ENCODE peak calls at places on chromosomes 5 and 9, in six cellular contexts. One of them, this sample, is unnamed. For H3K4me1 and H3K9me3, the result is how much of the 10 kb centered on the place peaks cover.

GRCh38 chr5:56019306-56020272 is 24.8 kb upstream of the IL6ST start:
- DNase-seq in uterus: no peak
- DNase-seq in adipocyte: peak
- DNase-seq in thyroid gland: no peak
- DNase-seq in testis: no peak
- DNase-seq in OCI-LY7: no peak
- DNase-seq in this sample: no peak

GRCh38 chr9:111798786-111799185 is 4.0 kb upstream of the SHOC1 start:
- DNase-seq in adipocyte: peak
- DNase-seq in OCI-LY7: no peak
- DNase-seq in thyroid gland: no peak
- DNase-seq in testis: no peak
- DNase-seq in uterus: no peak
- DNase-seq in this sample: no peak

GRCh38 chr9:137956039-137956438 is 78.5 kb downstream of the CACNA1B start:
- DNase-seq in thyroid gland: no peak
- DNase-seq in adipocyte: no peak
- DNase-seq in OCI-LY7: no peak
- DNase-seq in testis: no peak
- DNase-seq in uterus: no peak
- DNase-seq in this sample: no peak

GRCh38 chr5:106522296-106522695 is 1148.4 kb downstream of the EFNA5 start:
- DNase-seq in OCI-LY7: no peak
- DNase-seq in adipocyte: peak
- DNase-seq in thyroid gland: no peak
- DNase-seq in uterus: no peak
- DNase-seq in testis: no peak
- DNase-seq in this sample: no peak

GRCh38 chr5:107529618-107530017 is 141.1 kb downstream of the EFNA5 start:
- DNase-seq in testis: no peak
- DNase-seq in adipocyte: no peak
- DNase-seq in thyroid gland: no peak
- DNase-seq in OCI-LY7: no peak
- DNase-seq in uterus: no peak
- DNase-seq in this sample: no peak

GRCh38 chr5:79005939-79006338 is 20.8 kb upstream of the ARSB start:
- DNase-seq in uterus: no peak
- DNase-seq in thyroid gland: no peak
- DNase-seq in testis: no peak
- DNase-seq in OCI-LY7: no peak
- DNase-seq in adipocyte: no peak
- DNase-seq in this sample: no peak

GRCh38 chr5:69519285-69519684 is 26.7 kb downstream of the OCLN start:
- DNase-seq in OCI-LY7: no peak
- DNase-seq in adipocyte: no peak
- DNase-seq in thyroid gland: no peak
- DNase-seq in uterus: no peak
- DNase-seq in testis: no peak
- DNase-seq in this sample: no peak

GRCh38 chr5:159732220-159732619 is 184.1 kb upstream of the ADRA1B start:
- DNase-seq in adipocyte: no peak
- DNase-seq in OCI-LY7: no peak
- DNase-seq in uterus: no peak
- DNase-seq in testis: no peak
- DNase-seq in thyroid gland: no peak
- DNase-seq in this sample: no peak

GRCh38 chr5:54844905-54845566 is 140.4 kb downstream of the ESM1 start:
- DNase-seq in testis: no peak
- DNase-seq in adipocyte: peak
- DNase-seq in uterus: no peak
- DNase-seq in OCI-LY7: peak
- DNase-seq in thyroid gland: no peak
- DNase-seq in this sample: peak

GRCh38 chr9:134371731-134372130 is 45.5 kb downstream of the RXRA start:
- DNase-seq in OCI-LY7: no peak
- DNase-seq in uterus: no peak
- DNase-seq in thyroid gland: peak
- DNase-seq in testis: peak
- DNase-seq in adipocyte: no peak
- DNase-seq in this sample: no peak

GRCh38 chr5:118553662-118554061 is 434.7 kb downstream of the DTWD2 start:
- DNase-seq in adipocyte: peak
- DNase-seq in uterus: no peak
- DNase-seq in OCI-LY7: no peak
- DNase-seq in thyroid gland: peak
- DNase-seq in testis: peak
- DNase-seq in this sample: no peak

GRCh38 chr5:125302577-125302976 is 556.1 kb upstream of the ZNF608 start:
- DNase-seq in uterus: no peak
- DNase-seq in OCI-LY7: no peak
- DNase-seq in testis: no peak
- DNase-seq in adipocyte: no peak
- DNase-seq in thyroid gland: no peak
- DNase-seq in this sample: no peak

GRCh38 chr5:57172466-57172961 is 1.3 kb upstream of the GPBP1 start:
- DNase-seq in testis: peak
- DNase-seq in thyroid gland: no peak
- DNase-seq in uterus: no peak
- DNase-seq in OCI-LY7: peak
- DNase-seq in adipocyte: peak
- DNase-seq in this sample: peak

GRCh38 chr5:119275146-119275872 is 80.5 kb upstream of the TNFAIP8 start:
- DNase-seq in testis: no peak
- DNase-seq in OCI-LY7: no peak
- DNase-seq in thyroid gland: no peak
- DNase-seq in uterus: no peak
- DNase-seq in adipocyte: peak
- DNase-seq in this sample: no peak

GRCh38 chr5:138775034-138775433 is 21.8 kb downstream of the CTNNA1 start:
- DNase-seq in thyroid gland: no peak
- DNase-seq in uterus: no peak
- DNase-seq in OCI-LY7: no peak
- DNase-seq in testis: no peak
- DNase-seq in adipocyte: no peak
- DNase-seq in this sample: no peak

GRCh38 chr5:55848783-55849182 is 2.4 kb upstream of the IL31RA start:
- DNase-seq in OCI-LY7: no peak
- DNase-seq in adipocyte: no peak
- DNase-seq in uterus: no peak
- DNase-seq in testis: no peak
- DNase-seq in thyroid gland: no peak
- DNase-seq in this sample: no peak

GRCh38 chr5:38445374-38446028 is 110.9 kb downstream of the LIFR start:
- DNase-seq in adipocyte: no peak
- DNase-seq in OCI-LY7: no peak
- DNase-seq in uterus: peak
- DNase-seq in testis: peak
- DNase-seq in thyroid gland: peak
- DNase-seq in this sample: no peak

GRCh38 chr5:50958852-50959457 is 292.5 kb downstream of the PARP8 start:
- DNase-seq in testis: peak
- DNase-seq in uterus: no peak
- DNase-seq in OCI-LY7: peak
- DNase-seq in adipocyte: peak
- DNase-seq in thyroid gland: peak
- DNase-seq in this sample: peak

GRCh38 chr5:135740475-135740874 is 94.0 kb upstream of the SLC25A48 start:
- DNase-seq in OCI-LY7: no peak
- DNase-seq in testis: peak
- DNase-seq in uterus: no peak
- DNase-seq in adipocyte: no peak
- DNase-seq in thyroid gland: no peak
- DNase-seq in this sample: peak

GRCh38 chr9:119349548-119349947 is 19.7 kb downstream of the BRINP1 start:
- DNase-seq in thyroid gland: no peak
- DNase-seq in testis: no peak
- DNase-seq in uterus: no peak
- DNase-seq in adipocyte: no peak
- DNase-seq in OCI-LY7: no peak
- DNase-seq in this sample: no peak

GRCh38 chr9:81069923-81070322 is 619.4 kb downstream of the TLE1 start:
- DNase-seq in adipocyte: no peak
- DNase-seq in testis: no peak
- DNase-seq in thyroid gland: no peak
- DNase-seq in uterus: no peak
- DNase-seq in OCI-LY7: no peak
- DNase-seq in this sample: no peak

GRCh38 chr5:4387295-4387694 is 752.8 kb upstream of the ADAMTS16 start:
- DNase-seq in OCI-LY7: no peak
- DNase-seq in adipocyte: no peak
- DNase-seq in thyroid gland: no peak
- DNase-seq in testis: no peak
- DNase-seq in uterus: no peak
- DNase-seq in this sample: no peak

DNA sequence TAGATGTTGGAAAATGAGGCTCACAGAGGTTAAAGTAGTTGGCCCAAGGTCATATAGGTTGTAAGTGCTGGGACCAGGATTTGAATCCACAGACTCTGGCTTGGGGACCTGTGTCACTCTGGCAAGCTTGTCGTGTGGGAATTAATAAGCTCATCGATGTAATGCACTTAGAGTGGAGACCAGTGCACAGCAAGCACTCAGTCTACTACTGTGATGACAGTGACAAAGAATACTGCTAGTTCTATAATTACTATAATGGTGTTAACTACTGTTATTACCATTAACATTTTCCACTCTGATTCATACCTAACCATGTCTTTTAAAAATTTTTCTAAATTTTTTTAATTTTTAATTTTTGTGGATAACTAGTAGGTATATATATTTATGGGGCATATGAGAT is 12.8 kb downstream of the PAM start:
- DNase-seq in OCI-LY7: no peak
- DNase-seq in thyroid gland: no peak
- DNase-seq in adipocyte: no peak
- DNase-seq in uterus: no peak
- DNase-seq in testis: no peak
- DNase-seq in this sample: no peak
- H3K4me1 ChIP-seq in OCI-LY7: under half
- H3K4me1 ChIP-seq in thyroid gland: under half
- H3K4me1 ChIP-seq in adipocyte: under half
- H3K4me1 ChIP-seq in uterus: under half
- H3K4me1 ChIP-seq in testis: under half
- H3K4me1 ChIP-seq in this sample: under half

DNA sequence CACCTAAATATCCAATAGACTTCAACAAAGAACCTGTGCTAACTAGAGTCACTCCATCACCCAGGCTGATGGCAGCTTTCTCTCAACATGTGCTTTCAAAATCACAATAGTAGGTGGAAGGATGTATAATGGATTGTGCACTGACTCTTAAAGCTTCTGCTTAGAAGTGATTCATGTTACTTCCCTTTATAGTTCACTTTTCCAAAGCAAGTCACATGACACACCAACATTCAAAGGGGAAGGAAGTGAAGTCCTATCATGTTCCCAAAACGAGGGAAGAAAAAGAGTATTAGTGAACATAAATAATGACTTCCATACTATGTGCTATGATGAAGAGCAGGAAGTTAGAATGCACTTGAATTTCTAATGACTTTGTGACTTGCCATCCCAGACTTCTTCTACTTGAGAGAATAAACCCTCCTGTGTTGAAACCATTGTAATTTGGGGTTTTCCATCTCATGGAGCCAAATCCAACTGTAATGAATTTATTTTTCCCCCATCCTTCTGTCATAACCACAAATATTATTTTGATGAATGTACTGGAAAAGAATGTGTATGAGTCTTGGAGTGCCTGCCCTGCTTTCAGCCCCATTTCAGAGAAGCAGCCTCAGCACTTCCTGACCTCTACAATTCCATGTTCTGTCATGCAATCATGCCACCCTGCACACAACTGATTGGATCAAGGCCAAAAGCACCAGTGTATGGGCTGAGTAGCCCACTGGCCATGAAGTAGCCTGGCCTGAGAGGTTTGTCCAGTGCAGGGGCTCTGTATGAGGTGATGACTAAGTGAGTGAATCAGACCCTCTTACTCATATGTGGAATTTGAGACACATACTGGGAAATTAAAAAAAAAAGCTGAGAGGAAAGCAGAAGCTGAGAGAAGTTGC is 525.8 kb upstream of the CLINT1 start:
- DNase-seq in uterus: no peak
- DNase-seq in adipocyte: peak
- DNase-seq in testis: no peak
- DNase-seq in OCI-LY7: no peak
- DNase-seq in thyroid gland: no peak
- DNase-seq in this sample: peak
- H3K9me3 ChIP-seq in uterus: under half
- H3K9me3 ChIP-seq in adipocyte: under half
- H3K9me3 ChIP-seq in testis: under half
- H3K9me3 ChIP-seq in OCI-LY7: under half
- H3K9me3 ChIP-seq in thyroid gland: under half
- H3K9me3 ChIP-seq in this sample: under half

DNA sequence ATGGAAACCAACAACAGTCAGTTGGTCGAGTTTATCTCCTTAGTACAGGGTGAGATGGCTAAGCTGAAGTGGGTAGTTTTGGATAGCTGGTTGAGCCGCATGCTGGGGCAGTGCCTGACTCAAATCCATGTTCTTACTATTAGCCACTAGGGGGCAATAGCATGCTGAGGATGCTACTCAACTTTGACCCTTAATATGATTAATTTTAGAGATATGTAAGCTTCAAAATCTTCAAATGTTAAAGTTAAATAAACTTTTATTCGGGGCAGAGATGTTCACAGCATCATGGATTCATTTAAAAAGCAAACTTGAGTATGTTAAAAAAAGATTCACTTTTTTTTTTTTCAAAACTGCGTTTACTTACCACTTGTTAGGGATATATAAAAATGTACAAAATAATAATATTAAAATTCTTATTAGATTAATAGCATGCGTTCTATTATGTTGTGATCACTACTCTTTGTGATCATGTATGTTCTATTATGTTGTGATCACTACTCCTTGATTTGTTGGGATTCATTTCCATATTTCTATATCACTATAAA is 57.0 kb downstream of the C9orf153 start:
- DNase-seq in adipocyte: peak
- DNase-seq in OCI-LY7: peak
- DNase-seq in uterus: no peak
- DNase-seq in testis: peak
- DNase-seq in thyroid gland: peak
- DNase-seq in this sample: no peak
- H3K4me1 ChIP-seq in adipocyte: under half
- H3K4me1 ChIP-seq in OCI-LY7: under half
- H3K4me1 ChIP-seq in uterus: under half
- H3K4me1 ChIP-seq in testis: under half
- H3K4me1 ChIP-seq in thyroid gland: under half
- H3K4me1 ChIP-seq in this sample: under half

GRCh38 chr5:81537905-81538535 is 144.1 kb upstream of the ACOT12 start:
- DNase-seq in thyroid gland: no peak
- DNase-seq in testis: no peak
- DNase-seq in adipocyte: no peak
- DNase-seq in OCI-LY7: peak
- DNase-seq in uterus: no peak
- DNase-seq in this sample: no peak

GRCh38 chr5:81544351-81545001 is 150.5 kb upstream of the ACOT12 start:
- DNase-seq in testis: no peak
- DNase-seq in adipocyte: no peak
- DNase-seq in OCI-LY7: no peak
- DNase-seq in uterus: no peak
- DNase-seq in thyroid gland: no peak
- DNase-seq in this sample: no peak

GRCh38 chr5:81545911-81546310 is 152.0 kb upstream of the ACOT12 start:
- DNase-seq in testis: no peak
- DNase-seq in uterus: no peak
- DNase-seq in adipocyte: no peak
- DNase-seq in thyroid gland: no peak
- DNase-seq in OCI-LY7: no peak
- DNase-seq in this sample: no peak

GRCh38 chr5:81542242-81542641 is 148.3 kb upstream of the ACOT12 start:
- DNase-seq in thyroid gland: no peak
- DNase-seq in OCI-LY7: no peak
- DNase-seq in testis: no peak
- DNase-seq in adipocyte: no peak
- DNase-seq in uterus: no peak
- DNase-seq in this sample: no peak
- H3K9me3 ChIP-seq in thyroid gland: under half
- H3K9me3 ChIP-seq in OCI-LY7: under half
- H3K9me3 ChIP-seq in testis: under half
- H3K9me3 ChIP-seq in adipocyte: under half
- H3K9me3 ChIP-seq in uterus: under half
- H3K9me3 ChIP-seq in this sample: under half

This sample was measured in SJSA1.